ENCODE peak calls at places on chromosomes 5 and 9, in four cellular contexts. One of them, this sample, is unnamed.

GRCh38 chr5:41334758-41335157 is 121.4 kb upstream of the C6 start:
- DNase-seq in cardiac fibroblast: peak; percentile 60
- DNase-seq in CD8-positive, alpha-beta T cell: no peak
- DNase-seq in lower leg skin: no peak
- DNase-seq in this sample: no peak

GRCh38 chr9:127463891-127464290 is 12.6 kb downstream of the LRSAM1 start:
- DNase-seq in cardiac fibroblast: peak; percentile 51
- DNase-seq in CD8-positive, alpha-beta T cell: no peak
- DNase-seq in lower leg skin: no peak
- DNase-seq in this sample: no peak

GRCh38 chr5:109258755-109259154 is 151.0 kb downstream of the PJA2 start:
- DNase-seq in cardiac fibroblast: no peak
- DNase-seq in CD8-positive, alpha-beta T cell: no peak
- DNase-seq in lower leg skin: no peak
- DNase-seq in this sample: no peak

GRCh38 chr5:92313385-92313784 is 930.3 kb upstream of the ARRDC3 start:
- DNase-seq in cardiac fibroblast: no peak
- DNase-seq in CD8-positive, alpha-beta T cell: no peak
- DNase-seq in lower leg skin: no peak
- DNase-seq in this sample: no peak

GRCh38 chr9:69816775-69817174 is 3.8 kb upstream of the CFAP95 start:
- DNase-seq in cardiac fibroblast: no peak
- DNase-seq in CD8-positive, alpha-beta T cell: no peak
- DNase-seq in lower leg skin: no peak
- DNase-seq in this sample: no peak

GRCh38 chr5:124599048-124599973 is 147.1 kb downstream of the ZNF608 start:
- DNase-seq in cardiac fibroblast: peak; percentile 74
- DNase-seq in CD8-positive, alpha-beta T cell: no peak
- DNase-seq in lower leg skin: no peak
- DNase-seq in this sample: no peak

GRCh38 chr5:161507591-161507990 is 38.9 kb downstream of the GABRB2 start:
- DNase-seq in cardiac fibroblast: no peak
- DNase-seq in CD8-positive, alpha-beta T cell: no peak
- DNase-seq in lower leg skin: no peak
- DNase-seq in this sample: no peak

GRCh38 chr5:106014262-106014661 is 1656.5 kb downstream of the EFNA5 start:
- DNase-seq in cardiac fibroblast: no peak
- DNase-seq in CD8-positive, alpha-beta T cell: no peak
- DNase-seq in lower leg skin: no peak
- DNase-seq in this sample: no peak

GRCh38 chr9:97299809-97300414 is 7.5 kb upstream of the CCDC180 start:
- DNase-seq in cardiac fibroblast: no peak
- DNase-seq in CD8-positive, alpha-beta T cell: no peak
- DNase-seq in lower leg skin: no peak
- DNase-seq in this sample: no peak

GRCh38 chr5:109989994-109990722 is 300.4 kb downstream of the MAN2A1 start:
- DNase-seq in cardiac fibroblast: no peak
- DNase-seq in CD8-positive, alpha-beta T cell: no peak
- DNase-seq in lower leg skin: no peak
- DNase-seq in this sample: no peak

GRCh38 chr9:20321683-20322082 is 300.6 kb downstream of the MLLT3 start:
- DNase-seq in cardiac fibroblast: no peak
- DNase-seq in CD8-positive, alpha-beta T cell: peak; percentile 8
- DNase-seq in lower leg skin: no peak
- DNase-seq in this sample: no peak

GRCh38 chr5:158701406-158702177 is 398.1 kb downstream of the EBF1 start:
- DNase-seq in cardiac fibroblast: peak; percentile 68
- DNase-seq in CD8-positive, alpha-beta T cell: no peak
- DNase-seq in lower leg skin: no peak
- DNase-seq in this sample: no peak

GRCh38 chr9:125435776-125436612 is 174.4 kb downstream of the GAPVD1 start:
- DNase-seq in cardiac fibroblast: no peak
- DNase-seq in CD8-positive, alpha-beta T cell: no peak
- DNase-seq in lower leg skin: no peak
- DNase-seq in this sample: no peak

GRCh38 chr5:10586008-10586407 is 22.1 kb downstream of the ANKRD33B start:
- DNase-seq in cardiac fibroblast: no peak
- DNase-seq in CD8-positive, alpha-beta T cell: no peak
- DNase-seq in lower leg skin: no peak
- DNase-seq in this sample: no peak

GRCh38 chr5:142478116-142478515 is 153.3 kb upstream of the SPRY4 start:
- DNase-seq in cardiac fibroblast: no peak
- DNase-seq in CD8-positive, alpha-beta T cell: no peak
- DNase-seq in lower leg skin: no peak
- DNase-seq in this sample: no peak

GRCh38 chr9:36431078-36431477 is 31.0 kb upstream of the RNF38 start:
- DNase-seq in cardiac fibroblast: no peak
- DNase-seq in CD8-positive, alpha-beta T cell: no peak
- DNase-seq in lower leg skin: no peak
- DNase-seq in this sample: no peak
- TF ChIP-seq CTCF in cardiac fibroblast: no peak
- TF ChIP-seq CTCF in CD8-positive, alpha-beta T cell: no peak
- TF ChIP-seq CTCF in lower leg skin: no peak
- TF ChIP-seq CTCF in this sample: no peak

GRCh38 chr5:1093361-1093760 is 18.5 kb downstream of the SLC12A7 start:
- DNase-seq in cardiac fibroblast: no peak
- DNase-seq in CD8-positive, alpha-beta T cell: no peak
- DNase-seq in lower leg skin: no peak
- DNase-seq in this sample: no peak
- TF ChIP-seq CTCF in cardiac fibroblast: no peak
- TF ChIP-seq CTCF in CD8-positive, alpha-beta T cell: no peak
- TF ChIP-seq CTCF in lower leg skin: no peak
- TF ChIP-seq CTCF in this sample: no peak

GRCh38 chr9:137694962-137695875 is 76.4 kb downstream of the EHMT1 start:
- DNase-seq in cardiac fibroblast: peak; percentile 50
- DNase-seq in CD8-positive, alpha-beta T cell: no peak
- DNase-seq in lower leg skin: no peak
- DNase-seq in this sample: peak; percentile 68
- TF ChIP-seq CTCF in cardiac fibroblast: peak; percentile 78
- TF ChIP-seq CTCF in CD8-positive, alpha-beta T cell: peak; percentile 44
- TF ChIP-seq CTCF in lower leg skin: no peak
- TF ChIP-seq CTCF in this sample: peak; percentile 44

GRCh38 chr9:128565578-128565977 is 13.2 kb downstream of the SPTAN1 start:
- DNase-seq in cardiac fibroblast: no peak
- DNase-seq in CD8-positive, alpha-beta T cell: no peak
- DNase-seq in lower leg skin: no peak
- DNase-seq in this sample: no peak
- TF ChIP-seq CTCF in cardiac fibroblast: no peak
- TF ChIP-seq CTCF in CD8-positive, alpha-beta T cell: no peak
- TF ChIP-seq CTCF in lower leg skin: no peak
- TF ChIP-seq CTCF in this sample: no peak

DNA sequence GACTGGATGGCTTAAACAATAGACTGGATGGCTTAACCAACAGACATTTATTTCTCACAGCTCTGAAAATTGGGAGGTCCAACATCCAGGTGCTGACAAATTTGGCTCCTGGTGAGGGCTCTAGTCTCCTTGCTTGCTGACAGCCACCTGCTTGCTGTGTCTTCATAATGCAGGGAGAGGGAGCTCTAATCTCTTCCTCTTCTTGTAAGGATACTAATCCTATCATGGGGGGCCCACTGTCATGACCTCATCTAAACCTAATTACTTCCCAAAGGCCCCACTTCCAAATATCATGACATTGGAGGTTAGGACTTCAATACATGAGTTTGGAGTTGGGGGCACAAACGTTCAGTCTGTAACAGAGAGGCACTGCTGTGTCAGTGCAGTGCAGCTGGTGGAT is 26.4 kb downstream of the FOXD1 start:
- DNase-seq in cardiac fibroblast: no peak
- DNase-seq in CD8-positive, alpha-beta T cell: no peak
- DNase-seq in lower leg skin: no peak
- DNase-seq in this sample: no peak
- TF ChIP-seq CTCF in cardiac fibroblast: no peak
- TF ChIP-seq CTCF in CD8-positive, alpha-beta T cell: no peak
- TF ChIP-seq CTCF in lower leg skin: no peak
- TF ChIP-seq CTCF in this sample: no peak

This sample was measured in D721Med.